ENCODE peak calls at places on chromosomes 2 and 18, in nine cellular contexts. One of them, this sample, is unnamed.

GRCh38 chr2:17643031-17643615 is 102.6 kb downstream of the VSNL1 start:
- DNase-seq in K562: peak; percentile 64
- DNase-seq in suprapubic skin: no peak
- DNase-seq in endothelial cell of umbilical vein: peak; percentile 73
- DNase-seq in breast epithelium: no peak
- DNase-seq in HCT116: peak; percentile 78
- DNase-seq in sigmoid colon: peak; percentile 83
- DNase-seq in transverse colon: no peak
- DNase-seq in upper lobe of left lung: no peak
- DNase-seq in this sample: no peak

GRCh38 chr2:40332096-40332826 is 119.6 kb downstream of the SLC8A1 start:
- DNase-seq in suprapubic skin: no peak
- DNase-seq in HCT116: no peak
- DNase-seq in transverse colon: no peak
- DNase-seq in K562: no peak
- DNase-seq in upper lobe of left lung: no peak
- DNase-seq in endothelial cell of umbilical vein: peak; percentile 95
- DNase-seq in sigmoid colon: no peak
- DNase-seq in breast epithelium: no peak
- DNase-seq in this sample: no peak

GRCh38 chr2:105849431-105850179 is 104.9 kb downstream of the NCK2 start:
- DNase-seq in breast epithelium: no peak
- DNase-seq in K562: no peak
- DNase-seq in upper lobe of left lung: no peak
- DNase-seq in HCT116: no peak
- DNase-seq in sigmoid colon: no peak
- DNase-seq in suprapubic skin: no peak
- DNase-seq in endothelial cell of umbilical vein: no peak
- DNase-seq in transverse colon: no peak
- DNase-seq in this sample: no peak

GRCh38 chr2:109246616-109247015 is 117.6 kb downstream of the SH3RF3 start:
- DNase-seq in suprapubic skin: peak; percentile 59
- DNase-seq in HCT116: no peak
- DNase-seq in upper lobe of left lung: no peak
- DNase-seq in K562: no peak
- DNase-seq in endothelial cell of umbilical vein: no peak
- DNase-seq in breast epithelium: no peak
- DNase-seq in sigmoid colon: no peak
- DNase-seq in transverse colon: no peak
- DNase-seq in this sample: peak; percentile 34

GRCh38 chr18:13604751-13605150 is 121.6 kb downstream of the FAM210A start:
- DNase-seq in suprapubic skin: no peak
- DNase-seq in transverse colon: no peak
- DNase-seq in upper lobe of left lung: no peak
- DNase-seq in breast epithelium: no peak
- DNase-seq in endothelial cell of umbilical vein: no peak
- DNase-seq in HCT116: no peak
- DNase-seq in sigmoid colon: no peak
- DNase-seq in K562: no peak
- DNase-seq in this sample: peak; percentile 54

GRCh38 chr2:227824711-227825110 is 11.1 kb downstream of the CCL20 start:
- DNase-seq in suprapubic skin: no peak
- DNase-seq in sigmoid colon: no peak
- DNase-seq in upper lobe of left lung: no peak
- DNase-seq in K562: no peak
- DNase-seq in transverse colon: no peak
- DNase-seq in endothelial cell of umbilical vein: no peak
- DNase-seq in breast epithelium: no peak
- DNase-seq in HCT116: no peak
- DNase-seq in this sample: no peak

GRCh38 chr2:65530547-65531320 is 98.3 kb upstream of the SPRED2 start:
- DNase-seq in suprapubic skin: no peak
- DNase-seq in breast epithelium: no peak
- DNase-seq in K562: no peak
- DNase-seq in sigmoid colon: no peak
- DNase-seq in HCT116: no peak
- DNase-seq in endothelial cell of umbilical vein: no peak
- DNase-seq in upper lobe of left lung: no peak
- DNase-seq in transverse colon: no peak
- DNase-seq in this sample: no peak

GRCh38 chr2:657766-658165 is 19.4 kb downstream of the TMEM18 start:
- DNase-seq in K562: no peak
- DNase-seq in HCT116: no peak
- DNase-seq in endothelial cell of umbilical vein: no peak
- DNase-seq in sigmoid colon: peak; percentile 32
- DNase-seq in breast epithelium: no peak
- DNase-seq in transverse colon: no peak
- DNase-seq in upper lobe of left lung: no peak
- DNase-seq in suprapubic skin: peak; percentile 52
- DNase-seq in this sample: no peak

GRCh38 chr2:180227461-180227860 is 220.4 kb upstream of the CWC22 start:
- DNase-seq in HCT116: no peak
- DNase-seq in upper lobe of left lung: no peak
- DNase-seq in breast epithelium: no peak
- DNase-seq in suprapubic skin: no peak
- DNase-seq in transverse colon: no peak
- DNase-seq in K562: no peak
- DNase-seq in sigmoid colon: no peak
- DNase-seq in endothelial cell of umbilical vein: no peak
- DNase-seq in this sample: no peak

GRCh38 chr2:237471457-237472186 is 15.4 kb upstream of the MLPH start:
- DNase-seq in upper lobe of left lung: no peak
- DNase-seq in HCT116: peak; percentile 51
- DNase-seq in breast epithelium: no peak
- DNase-seq in endothelial cell of umbilical vein: peak; percentile 22
- DNase-seq in sigmoid colon: peak; percentile 84
- DNase-seq in K562: peak; percentile 60
- DNase-seq in suprapubic skin: peak; percentile 72
- DNase-seq in transverse colon: peak; percentile 58
- DNase-seq in this sample: no peak

GRCh38 chr18:10953672-10954071 is 195.7 kb downstream of the PIEZO2 start:
- DNase-seq in K562: no peak
- DNase-seq in suprapubic skin: no peak
- DNase-seq in HCT116: no peak
- DNase-seq in endothelial cell of umbilical vein: no peak
- DNase-seq in breast epithelium: no peak
- DNase-seq in sigmoid colon: no peak
- DNase-seq in upper lobe of left lung: no peak
- DNase-seq in transverse colon: peak; percentile 14
- DNase-seq in this sample: no peak

GRCh38 chr18:34709631-34710429 is at the start of gene DTNA:
- DNase-seq in breast epithelium: no peak
- DNase-seq in K562: no peak
- DNase-seq in HCT116: no peak
- DNase-seq in transverse colon: no peak
- DNase-seq in endothelial cell of umbilical vein: peak; percentile 72
- DNase-seq in sigmoid colon: no peak
- DNase-seq in suprapubic skin: no peak
- DNase-seq in upper lobe of left lung: no peak
- DNase-seq in this sample: no peak

GRCh38 chr2:48728295-48728694 is 27.2 kb downstream of the LHCGR start:
- DNase-seq in upper lobe of left lung: no peak
- DNase-seq in breast epithelium: no peak
- DNase-seq in transverse colon: no peak
- DNase-seq in suprapubic skin: no peak
- DNase-seq in sigmoid colon: no peak
- DNase-seq in HCT116: no peak
- DNase-seq in K562: no peak
- DNase-seq in endothelial cell of umbilical vein: no peak
- DNase-seq in this sample: no peak

GRCh38 chr2:48733067-48733503 is 22.4 kb downstream of the LHCGR start:
- DNase-seq in transverse colon: no peak
- DNase-seq in K562: no peak
- DNase-seq in endothelial cell of umbilical vein: no peak
- DNase-seq in sigmoid colon: no peak
- DNase-seq in HCT116: no peak
- DNase-seq in breast epithelium: no peak
- DNase-seq in suprapubic skin: no peak
- DNase-seq in upper lobe of left lung: no peak
- DNase-seq in this sample: no peak

GRCh38 chr2:48725696-48726494 is 29.6 kb downstream of the LHCGR start:
- DNase-seq in breast epithelium: no peak
- DNase-seq in endothelial cell of umbilical vein: no peak
- DNase-seq in transverse colon: no peak
- DNase-seq in HCT116: no peak
- DNase-seq in upper lobe of left lung: no peak
- DNase-seq in K562: peak; percentile 25
- DNase-seq in sigmoid colon: no peak
- DNase-seq in suprapubic skin: no peak
- DNase-seq in this sample: no peak

GRCh38 chr2:48727560-48727959 is 28.0 kb downstream of the LHCGR start:
- DNase-seq in transverse colon: no peak
- DNase-seq in HCT116: no peak
- DNase-seq in breast epithelium: no peak
- DNase-seq in suprapubic skin: no peak
- DNase-seq in upper lobe of left lung: no peak
- DNase-seq in sigmoid colon: no peak
- DNase-seq in K562: no peak
- DNase-seq in endothelial cell of umbilical vein: no peak
- DNase-seq in this sample: no peak

GRCh38 chr2:48728827-48729226 is 26.7 kb downstream of the LHCGR start:
- DNase-seq in breast epithelium: no peak
- DNase-seq in suprapubic skin: no peak
- DNase-seq in upper lobe of left lung: no peak
- DNase-seq in endothelial cell of umbilical vein: no peak
- DNase-seq in sigmoid colon: no peak
- DNase-seq in HCT116: no peak
- DNase-seq in K562: no peak
- DNase-seq in transverse colon: no peak
- DNase-seq in this sample: no peak
- TF ChIP-seq POLR2AphosphoS5 in breast epithelium: no peak
- TF ChIP-seq POLR2AphosphoS5 in suprapubic skin: no peak
- TF ChIP-seq POLR2AphosphoS5 in upper lobe of left lung: no peak
- TF ChIP-seq POLR2AphosphoS5 in endothelial cell of umbilical vein: no peak
- TF ChIP-seq POLR2AphosphoS5 in sigmoid colon: no peak
- TF ChIP-seq POLR2AphosphoS5 in HCT116: no peak
- TF ChIP-seq POLR2AphosphoS5 in K562: no peak
- TF ChIP-seq POLR2AphosphoS5 in transverse colon: no peak
- TF ChIP-seq POLR2AphosphoS5 in this sample: no peak

GRCh38 chr2:209426432-209426831 is 2.6 kb downstream of the MAP2 start:
- DNase-seq in suprapubic skin: no peak
- DNase-seq in K562: no peak
- DNase-seq in sigmoid colon: no peak
- DNase-seq in transverse colon: no peak
- DNase-seq in endothelial cell of umbilical vein: peak; percentile 4
- DNase-seq in HCT116: no peak
- DNase-seq in breast epithelium: no peak
- DNase-seq in upper lobe of left lung: no peak
- DNase-seq in this sample: no peak
- H3K27ac ChIP-seq in suprapubic skin: no peak overlapping the region
- H3K27ac ChIP-seq in K562: no peak overlapping the region
- H3K27ac ChIP-seq in sigmoid colon: no peak overlapping the region
- H3K27ac ChIP-seq in transverse colon: no peak overlapping the region
- H3K27ac ChIP-seq in endothelial cell of umbilical vein: no peak overlapping the region
- H3K27ac ChIP-seq in HCT116: no peak overlapping the region
- H3K27ac ChIP-seq in breast epithelium: peak overlapping the region; percentile 33
- H3K27ac ChIP-seq in upper lobe of left lung: peak overlapping the region; percentile 5
- H3K27ac ChIP-seq in this sample: no peak overlapping the region

GRCh38 chr2:233082222-233082933 is 22.2 kb downstream of the INPP5D start:
- DNase-seq in sigmoid colon: no peak
- DNase-seq in HCT116: no peak
- DNase-seq in suprapubic skin: no peak
- DNase-seq in upper lobe of left lung: no peak
- DNase-seq in K562: no peak
- DNase-seq in transverse colon: no peak
- DNase-seq in breast epithelium: peak; percentile 24
- DNase-seq in endothelial cell of umbilical vein: no peak
- DNase-seq in this sample: no peak

GRCh38 chr2:233084488-233084887 is 24.3 kb downstream of the INPP5D start:
- DNase-seq in transverse colon: peak; percentile 67
- DNase-seq in endothelial cell of umbilical vein: peak; percentile 96
- DNase-seq in sigmoid colon: peak; percentile 80
- DNase-seq in suprapubic skin: no peak
- DNase-seq in K562: no peak
- DNase-seq in upper lobe of left lung: peak; percentile 28
- DNase-seq in HCT116: no peak
- DNase-seq in breast epithelium: peak; percentile 49
- DNase-seq in this sample: peak; percentile 91

GRCh38 chr2:233083782-233084181 is 23.6 kb downstream of the INPP5D start:
- DNase-seq in sigmoid colon: no peak
- DNase-seq in K562: no peak
- DNase-seq in suprapubic skin: no peak
- DNase-seq in upper lobe of left lung: no peak
- DNase-seq in endothelial cell of umbilical vein: peak; percentile 11
- DNase-seq in transverse colon: no peak
- DNase-seq in HCT116: no peak
- DNase-seq in breast epithelium: no peak
- DNase-seq in this sample: no peak

GRCh38 chr2:233081731-233082221 is 21.6 kb downstream of the INPP5D start:
- DNase-seq in transverse colon: no peak
- DNase-seq in suprapubic skin: no peak
- DNase-seq in upper lobe of left lung: no peak
- DNase-seq in endothelial cell of umbilical vein: no peak
- DNase-seq in sigmoid colon: no peak
- DNase-seq in K562: no peak
- DNase-seq in HCT116: no peak
- DNase-seq in breast epithelium: peak; percentile 20
- DNase-seq in this sample: no peak

DNA sequence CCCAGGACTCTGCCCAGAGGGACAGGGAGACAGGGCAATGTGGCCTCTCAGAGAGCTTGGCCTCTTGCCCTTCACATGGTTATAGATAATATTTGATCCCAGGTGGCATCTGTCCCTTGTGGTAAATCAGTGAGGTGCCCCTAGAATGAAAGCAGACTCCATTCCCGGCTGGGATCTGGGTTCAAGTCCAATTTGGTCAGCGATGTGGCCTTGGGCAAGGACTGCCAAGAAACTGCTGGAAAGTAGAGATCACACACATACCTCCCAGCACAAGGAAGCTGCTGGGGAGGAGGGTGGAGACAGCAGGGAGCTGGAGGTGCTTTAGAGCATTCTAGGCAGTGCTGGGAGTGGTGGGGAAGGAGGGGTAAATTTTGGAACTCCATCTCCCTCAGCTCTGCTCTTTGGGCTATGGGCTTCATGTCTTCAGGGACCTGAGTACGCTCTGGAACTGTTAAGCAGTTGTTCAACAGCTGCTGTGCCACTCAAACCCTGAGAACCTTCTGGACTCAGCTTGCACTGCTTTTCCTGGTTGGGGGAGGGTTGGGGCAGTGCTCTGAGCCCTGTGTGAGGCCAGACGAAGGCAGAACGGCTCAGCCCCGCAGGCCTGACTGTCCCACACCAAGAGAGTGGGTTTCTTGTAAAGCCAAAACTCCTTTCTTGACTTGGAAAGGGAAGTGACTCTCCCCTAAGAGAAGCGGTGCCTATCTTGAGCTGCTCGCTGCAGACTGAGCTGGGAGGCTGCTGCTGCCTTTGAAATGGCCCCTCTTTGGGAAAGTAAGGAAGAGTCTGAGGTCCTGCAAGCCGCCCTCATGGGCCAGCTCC is 23.0 kb downstream of the INPP5D start:
- DNase-seq in sigmoid colon: peak; percentile 41
- DNase-seq in HCT116: no peak
- DNase-seq in transverse colon: no peak
- DNase-seq in upper lobe of left lung: no peak
- DNase-seq in breast epithelium: peak; percentile 27
- DNase-seq in suprapubic skin: no peak
- DNase-seq in endothelial cell of umbilical vein: peak; percentile 33
- DNase-seq in K562: no peak
- DNase-seq in this sample: no peak
- TF ChIP-seq POLR2AphosphoS5 in sigmoid colon: no peak
- TF ChIP-seq POLR2AphosphoS5 in HCT116: no peak
- TF ChIP-seq POLR2AphosphoS5 in transverse colon: no peak
- TF ChIP-seq POLR2AphosphoS5 in upper lobe of left lung: no peak
- TF ChIP-seq POLR2AphosphoS5 in breast epithelium: no peak
- TF ChIP-seq POLR2AphosphoS5 in suprapubic skin: no peak
- TF ChIP-seq POLR2AphosphoS5 in endothelial cell of umbilical vein: no peak
- TF ChIP-seq POLR2AphosphoS5 in K562: no peak
- TF ChIP-seq POLR2AphosphoS5 in this sample: no peak

GRCh38 chr18:29596959-29597358 is 1420.0 kb upstream of the CDH2 start:
- DNase-seq in breast epithelium: no peak
- DNase-seq in upper lobe of left lung: no peak
- DNase-seq in transverse colon: no peak
- DNase-seq in HCT116: no peak
- DNase-seq in K562: no peak
- DNase-seq in sigmoid colon: no peak
- DNase-seq in endothelial cell of umbilical vein: no peak
- DNase-seq in suprapubic skin: no peak
- DNase-seq in this sample: no peak
- H3K27ac ChIP-seq in breast epithelium: no peak overlapping the region
- H3K27ac ChIP-seq in upper lobe of left lung: no peak overlapping the region
- H3K27ac ChIP-seq in transverse colon: no peak overlapping the region
- H3K27ac ChIP-seq in HCT116: no peak overlapping the region
- H3K27ac ChIP-seq in K562: no peak overlapping the region
- H3K27ac ChIP-seq in sigmoid colon: no peak overlapping the region
- H3K27ac ChIP-seq in endothelial cell of umbilical vein: no peak overlapping the region
- H3K27ac ChIP-seq in suprapubic skin: no peak overlapping the region
- H3K27ac ChIP-seq in this sample: no peak overlapping the region

This sample was measured in spleen.